ENCODE peak calls at places on chromosome 17, in five cellular contexts. O is WTC11, Z is stomach, E is LoVo, I is iPS DF 6.9. C is an unnamed sample.

GRCh38 chr17:17150450-17150804 is 55.7 kb downstream of the PLD6 start:
- DNase-seq in O (no peak), E (no peak), Z (no peak), I (no peak), C (no peak)

GRCh38 chr17:75238684-75239191 is 22.7 kb downstream of the GGA3 start:
- DNase-seq in Z (peak), E (peak), I (peak), O (peak), C (no peak)

GRCh38 chr17:37068266-37068665 is 119.5 kb downstream of the AATF start:
- DNase-seq in Z (peak), E (no peak), I (no peak), O (no peak), C (no peak)

GRCh38 chr17:82924812-82925211 is 85.0 kb upstream of the ZNF750 start:
- DNase-seq in I (no peak), O (no peak), E (no peak), Z (no peak), C (no peak)

GRCh38 chr17:49817993-49818392 is 29.5 kb downstream of the KAT7 start:
- DNase-seq in Z (no peak), O (no peak), E (no peak), I (no peak), C (no peak)

GRCh38 chr17:64230551-64231408 is 32.3 kb downstream of the TEX2 start:
- DNase-seq in I (no peak), E (no peak), Z (no peak), O (no peak), C (no peak)

GRCh38 chr17:8176197-8176940 is at the start of gene TMEM107:
- DNase-seq in O (peak), E (peak), I (no peak), Z (peak), C (peak)

GRCh38 chr17:81510798-81511549 is 1.6 kb downstream of the ACTG1 start:
- DNase-seq in I (no peak), E (no peak), Z (no peak), O (no peak), C (peak)

GRCh38 chr17:79290726-79291125 is 216.1 kb downstream of the ENGASE start:
- DNase-seq in O (no peak), Z (no peak), I (no peak), E (no peak), C (no peak)

GRCh38 chr17:41404024-41404651 is 6.7 kb upstream of the KRT31 start:
- DNase-seq in I (no peak), Z (no peak), O (no peak), E (peak), C (no peak)

GRCh38 chr17:2406903-2407790 is 6.3 kb upstream of the MNT start:
- DNase-seq in I (no peak), E (peak), Z (peak), O (no peak), C (peak)

GRCh38 chr17:28545787-28546415 is 6.5 kb downstream of the UNC119 start:
- DNase-seq in O (no peak), Z (no peak), E (no peak), I (no peak), C (no peak)

GRCh38 chr17:13355054-13355453 is 246.7 kb downstream of the HS3ST3A1 start:
- DNase-seq in E (no peak), I (no peak), O (no peak), Z (no peak), C (no peak)

GRCh38 chr17:61517843-61518606 is 65.8 kb downstream of the TBX4 start:
- DNase-seq in E (no peak), I (no peak), Z (no peak), O (no peak), C (no peak)

GRCh38 chr17:48981927-48982539 is 13.6 kb upstream of the GIP start:
- DNase-seq in Z (no peak), I (no peak), E (no peak), O (no peak), C (peak)

GRCh38 chr17:77400445-77400870 is 259.7 kb downstream of the SEC14L1 start:
- DNase-seq in O (peak), Z (peak), I (no peak), E (no peak), C (no peak)

GRCh38 chr17:41340934-41341861 is 9.4 kb downstream of the KRT33A start:
- DNase-seq in I (no peak), Z (no peak), O (no peak), E (no peak), C (no peak)

GRCh38 chr17:80860101-80860671 is 131.5 kb upstream of the CHMP6 start:
- DNase-seq in O (no peak), I (no peak), E (no peak), Z (no peak), C (no peak)

GRCh38 chr17:49365667-49366066 is 3.6 kb upstream of the ZNF652 start:
- DNase-seq in O (peak), Z (no peak), I (no peak), E (no peak), C (no peak)

GRCh38 chr17:13337864-13338371 is 263.8 kb downstream of the HS3ST3A1 start:
- DNase-seq in I (no peak), Z (no peak), O (no peak), E (peak), C (no peak)

GRCh38 chr17:18321309-18321708 is 6.2 kb downstream of the SMCR8 start:
- DNase-seq in Z (no peak), E (no peak), O (peak), I (no peak), C (no peak)

C was measured in coronary artery.